ENCODE peak calls at places on chromosomes 12 and 14, in five cellular contexts. N is tibial artery, H is stomach, S is Panc1, O is NB4. T is an unnamed sample.

GRCh38 chr14:95993768-95994592 is 45.2 kb upstream of the C14orf132 start:
- DNase-seq in H (no peak), O (peak), S (peak), N (no peak), T (peak)

GRCh38 chr12:115320967-115321366 is 637.0 kb upstream of the TBX3 start:
- DNase-seq in H (no peak), O (no peak), N (no peak), S (no peak), T (no peak)

GRCh38 chr12:69321356-69321755 is 26.8 kb upstream of the LYZ start:
- DNase-seq in O (peak), H (no peak), S (no peak), N (no peak), T (no peak)

GRCh38 chr12:54561164-54561563 is 11.8 kb downstream of the PDE1B start:
- DNase-seq in S (no peak), H (no peak), O (peak), N (peak), T (no peak)

GRCh38 chr14:66085662-66086061 is 400.5 kb upstream of the CCDC196 start:
- DNase-seq in S (no peak), N (no peak), H (no peak), O (peak), T (no peak)

GRCh38 chr12:107415066-107415465 is 270.5 kb upstream of the PWP1 start:
- DNase-seq in O (no peak), H (no peak), S (no peak), N (no peak), T (peak)

GRCh38 chr14:74647834-74648361 is 35.9 kb upstream of the LTBP2 start:
- DNase-seq in S (no peak), N (peak), O (no peak), H (peak), T (peak)

GRCh38 chr12:66272650-66273049 is 29.6 kb upstream of the HELB start:
- DNase-seq in S (no peak), O (no peak), H (no peak), N (no peak), T (no peak)

GRCh38 chr12:51888316-51889215 is 663 bp downstream of the ANKRD33 start:
- DNase-seq in N (peak), O (no peak), S (no peak), H (no peak), T (no peak)

GRCh38 chr14:76386922-76387782 is 11.2 kb downstream of the ESRRB start:
- DNase-seq in N (peak), S (peak), H (peak), O (peak), T (peak)
- TF ChIP-seq CTCF in N (peak), S (peak), H (no peak), O (peak), T (peak)

GRCh38 chr12:132366341-132366861 is 37.0 kb upstream of the GALNT9 start:
- DNase-seq in N (no peak), O (no peak), S (no peak), H (no peak), T (no peak)

GRCh38 chr12:132365226-132365625 is 35.8 kb upstream of the GALNT9 start:
- DNase-seq in H (no peak), S (no peak), O (no peak), N (no peak), T (no peak)

GRCh38 chr12:132364348-132364902 is 35.0 kb upstream of the GALNT9 start:
- DNase-seq in H (no peak), O (peak), N (no peak), S (no peak), T (no peak)

GRCh38 chr12:132367852-132368251 is 38.5 kb upstream of the GALNT9 start:
- DNase-seq in N (no peak), H (no peak), O (no peak), S (no peak), T (no peak)

GRCh38 chr12:132367401-132367851 is 38.0 kb upstream of the GALNT9 start:
- DNase-seq in H (no peak), O (peak), N (no peak), S (no peak), T (no peak)
- TF ChIP-seq CTCF in H (no peak), O (no peak), N (no peak), S (no peak), T (no peak)

DNA sequence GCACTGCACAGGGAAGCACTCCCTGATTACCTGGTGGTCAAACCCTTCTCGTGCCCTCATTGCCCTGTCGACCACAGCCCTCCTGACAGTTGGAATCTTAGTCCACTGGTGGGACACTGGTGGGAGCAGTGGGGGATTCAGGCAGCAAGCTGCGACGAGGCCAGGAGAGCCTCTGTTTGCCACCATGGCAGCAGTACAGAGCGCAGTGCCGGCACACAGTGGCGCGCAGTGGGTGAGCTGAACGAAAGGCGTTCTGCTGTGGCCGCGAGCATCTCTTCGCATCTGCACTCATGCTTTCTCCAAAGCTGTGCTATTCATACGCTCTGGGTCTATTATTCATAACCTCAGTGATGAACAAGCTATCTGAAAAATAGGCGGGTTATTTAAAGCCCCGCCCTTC is 14.3 kb downstream of the RFLNA start:
- DNase-seq in N (no peak), S (no peak), O (no peak), H (no peak), T (no peak)
- TF ChIP-seq CTCF in N (no peak), S (no peak), O (no peak), H (no peak), T (no peak)

GRCh38 chr14:88463318-88463717 is 77.9 kb downstream of the SPATA7 start:
- DNase-seq in N (no peak), O (peak), H (no peak), S (no peak), T (no peak)
- TF ChIP-seq CTCF in N (no peak), O (peak), H (no peak), S (peak), T (no peak)

GRCh38 chr14:61730756-61731373 is 31.4 kb upstream of the SNAPC1 start:
- DNase-seq in N (no peak), S (no peak), H (no peak), O (peak), T (no peak)
- TF ChIP-seq CTCF in N (peak), S (peak), H (no peak), O (no peak), T (peak)

GRCh38 chr12:89800435-89800834 is 91.8 kb upstream of the ATP2B1 start:
- DNase-seq in O (no peak), N (no peak), S (no peak), H (no peak), T (no peak)

GRCh38 chr12:89793946-89794345 is 85.3 kb upstream of the ATP2B1 start:
- DNase-seq in N (no peak), O (no peak), S (no peak), H (no peak), T (no peak)

GRCh38 chr12:89799316-89799715 is 90.7 kb upstream of the ATP2B1 start:
- DNase-seq in O (no peak), H (no peak), N (no peak), S (no peak), T (no peak)

GRCh38 chr12:89797436-89797835 is 88.8 kb upstream of the ATP2B1 start:
- DNase-seq in H (no peak), S (no peak), O (peak), N (no peak), T (no peak)

DNA sequence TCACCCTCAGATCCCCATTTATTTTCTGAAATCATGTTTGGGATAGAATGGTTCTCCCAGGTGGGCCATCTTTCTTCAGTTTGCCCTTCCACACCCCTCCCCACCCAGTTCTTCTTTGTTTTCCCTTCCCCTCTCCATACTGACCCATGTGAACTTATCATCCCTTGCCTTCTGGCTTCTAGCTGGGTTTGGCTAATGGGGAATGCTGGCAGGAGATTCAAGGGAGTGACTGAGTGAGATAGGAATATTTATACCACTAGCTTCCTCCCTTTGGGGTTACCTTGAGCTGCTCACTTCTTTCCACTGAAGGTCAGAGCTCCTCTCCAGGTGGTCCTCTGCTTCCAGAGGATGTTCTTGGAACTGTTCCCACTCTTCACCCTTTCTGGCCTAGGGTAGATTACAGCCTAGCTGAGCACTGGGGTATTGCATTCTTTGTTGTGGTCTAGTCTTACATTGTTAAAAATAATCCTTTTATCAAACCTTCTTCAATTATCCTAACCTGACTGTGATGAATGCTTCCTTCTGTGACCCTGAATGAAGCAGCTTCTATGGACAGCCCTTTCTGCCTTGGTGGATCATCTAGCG is 88.3 kb upstream of the ATP2B1 start:
- DNase-seq in S (no peak), N (no peak), O (no peak), H (no peak), T (no peak)
- TF ChIP-seq CTCF in S (no peak), N (no peak), O (no peak), H (no peak), T (no peak)

DNA sequence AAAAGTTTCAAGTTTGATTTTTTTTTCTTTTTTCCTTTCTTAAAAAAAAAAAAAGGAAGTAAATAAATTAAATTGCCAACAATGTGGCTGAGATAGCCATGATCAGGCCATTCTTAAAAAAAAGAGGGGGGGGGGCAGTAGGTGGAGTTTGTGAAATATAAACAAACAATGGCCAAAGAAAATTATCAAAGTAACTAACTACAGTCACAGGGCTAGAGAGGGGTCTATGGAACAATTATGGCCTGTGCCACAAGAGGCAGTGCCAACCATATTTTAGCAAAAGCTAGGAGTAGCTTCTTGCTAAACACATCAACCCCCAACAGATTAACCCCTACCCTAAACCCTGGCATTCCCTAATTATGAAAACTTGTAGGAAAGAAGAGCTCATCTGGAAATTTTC is 16.2 kb upstream of the SMARCC2 start:
- DNase-seq in O (no peak), N (no peak), H (no peak), S (no peak), T (no peak)
- TF ChIP-seq CTCF in O (no peak), N (no peak), H (no peak), S (no peak), T (no peak)

GRCh38 chr14:23915559-23915958 is 38.0 kb upstream of the DHRS4 start:
- DNase-seq in H (no peak), O (no peak), N (no peak), S (no peak), T (no peak)

GRCh38 chr14:23910876-23911210 is 42.7 kb upstream of the DHRS4 start:
- DNase-seq in O (no peak), S (no peak), N (no peak), H (no peak), T (no peak)

GRCh38 chr14:23916038-23916437 is 37.5 kb upstream of the DHRS4 start:
- DNase-seq in O (no peak), S (no peak), H (no peak), N (no peak), T (no peak)

GRCh38 chr14:23910081-23910875 is 43.3 kb upstream of the DHRS4 start:
- DNase-seq in N (no peak), H (peak), S (peak), O (peak), T (peak)
- TF ChIP-seq CTCF in N (peak), H (peak), S (peak), O (peak), T (peak)

GRCh38 chr14:54450535-54450934 is 9.4 kb upstream of the CNIH1 start:
- DNase-seq in N (no peak), S (no peak), H (no peak), O (peak), T (no peak)

GRCh38 chr14:54451961-54452360 is 10.8 kb upstream of the CNIH1 start:
- DNase-seq in H (no peak), N (no peak), S (no peak), O (no peak), T (no peak)

GRCh38 chr14:54451178-54451601 is 10.0 kb upstream of the CNIH1 start:
- DNase-seq in N (no peak), O (no peak), S (no peak), H (no peak), T (no peak)

GRCh38 chr14:54455363-54455762 is 14.2 kb upstream of the CNIH1 start:
- DNase-seq in H (no peak), S (no peak), N (no peak), O (no peak), T (no peak)

GRCh38 chr14:54453252-54453651 is 12.1 kb upstream of the CNIH1 start:
- DNase-seq in N (no peak), S (no peak), O (no peak), H (no peak), T (peak)
- TF ChIP-seq CTCF in N (no peak), S (no peak), O (no peak), H (no peak), T (no peak)

DNA sequence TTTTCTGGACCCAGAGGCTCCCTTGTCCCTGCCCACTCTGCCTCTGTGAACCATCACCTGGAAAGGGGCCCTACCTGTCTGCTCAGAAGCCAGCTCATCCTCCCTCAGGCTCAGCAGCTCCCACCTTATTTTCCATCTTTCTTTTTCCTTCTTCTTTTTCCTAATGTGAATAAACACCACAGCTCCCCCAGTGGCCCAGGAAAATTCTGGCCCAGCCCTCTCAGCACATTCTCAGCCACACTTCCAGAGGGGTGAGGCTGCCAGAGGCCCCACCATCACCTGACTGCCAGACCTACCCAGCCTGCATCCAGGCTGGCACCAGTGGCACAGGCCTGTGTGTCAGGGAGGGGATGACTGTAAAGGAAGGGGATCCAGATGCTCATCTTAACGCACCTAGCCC is 23.0 kb downstream of the ZFHX2 start:
- DNase-seq in O (no peak), H (no peak), S (no peak), N (no peak), T (no peak)
- TF ChIP-seq CTCF in O (no peak), H (no peak), S (no peak), N (no peak), T (peak)